ENCODE peak calls at places on chromosomes 6 and 20, in six cellular contexts. J, F, H, E, W and S are unnamed samples.

GRCh38 chr6:161091972-161092701 is 100.6 kb downstream of the MAP3K4 start:
- DNase-seq in J (no peak), F (no peak), H (peak; percentile 64), E (no peak), W (no peak), S (no peak)

GRCh38 chr20:53917145-53918009 is 153.0 kb downstream of the BCAS1 start:
- DNase-seq in J (no peak), F (no peak), H (peak; percentile 69), E (no peak), W (no peak), S (no peak)

GRCh38 chr6:112163295-112164257 is 76.2 kb downstream of the FAM229B start:
- DNase-seq in J (peak; percentile 54), F (peak; percentile 72), H (peak; percentile 75), E (peak; percentile 39), W (peak; percentile 71), S (peak; percentile 78)

GRCh38 chr6:16683524-16684194 is 77.6 kb downstream of the ATXN1 start:
- DNase-seq in J (no peak), F (no peak), H (peak; percentile 91), E (no peak), W (no peak), S (no peak)

GRCh38 chr6:22194188-22194921 is 102.5 kb downstream of the PRL start:
- DNase-seq in J (no peak), F (no peak), H (no peak), E (no peak), W (no peak), S (no peak)

GRCh38 chr6:129251669-129252376 is 368.9 kb downstream of the LAMA2 start:
- DNase-seq in J (peak; percentile 26), F (peak; percentile 53), H (peak; percentile 75), E (peak; percentile 29), W (peak; percentile 59), S (peak; percentile 78)

GRCh38 chr6:138543648-138544047 is 44.4 kb upstream of the NHSL1 start:
- DNase-seq in J (no peak), F (no peak), H (no peak), E (no peak), W (no peak), S (no peak)

GRCh38 chr6:36724514-36725385 is 27.1 kb downstream of the RAB44 start:
- DNase-seq in J (no peak), F (no peak), H (peak; percentile 81), E (peak; percentile 67), W (peak; percentile 43), S (peak; percentile 54)

GRCh38 chr6:135451617-135452190 is 45.8 kb downstream of the AHI1 start:
- DNase-seq in J (no peak), F (no peak), H (peak; percentile 65), E (peak; percentile 8), W (no peak), S (peak; percentile 28)

GRCh38 chr20:46293084-46293483 is 15.2 kb downstream of the CDH22 start:
- DNase-seq in J (no peak), F (no peak), H (peak; percentile 61), E (no peak), W (no peak), S (no peak)

GRCh38 chr6:12363651-12364381 is 73.7 kb downstream of the EDN1 start:
- DNase-seq in J (no peak), F (no peak), H (no peak), E (no peak), W (no peak), S (no peak)

GRCh38 chr6:169233181-169233580 is 20.5 kb downstream of the THBS2 start:
- DNase-seq in J (no peak), F (no peak), H (no peak), E (no peak), W (no peak), S (no peak)

GRCh38 chr6:121157913-121158312 is 176.4 kb downstream of the TBC1D32 start:
- DNase-seq in J (no peak), F (no peak), H (peak; percentile 15), E (no peak), W (no peak), S (no peak)